ENCODE peak calls at places on chromosomes 1 and 21, in nine cellular contexts. One of them, this sample, is unnamed.
A peak's percentile ranks its signal among the peaks of the same experiment; 100 is the strongest.

GRCh38 chr1:145878724-145879123 is 6.9 kb downstream of the ANKRD35 start:
- DNase-seq in sigmoid colon: no peak
- DNase-seq in breast epithelium: no peak
- DNase-seq in transverse colon: no peak
- DNase-seq in prostate gland: no peak
- DNase-seq in HepG2: no peak
- DNase-seq in endothelial cell of umbilical vein: no peak
- DNase-seq in spleen: no peak
- DNase-seq in H1: no peak
- DNase-seq in this sample: no peak

GRCh38 chr1:161981735-161982525 is 41.7 kb downstream of the OLFML2B start:
- DNase-seq in HepG2: no peak
- DNase-seq in sigmoid colon: no peak
- DNase-seq in transverse colon: no peak
- DNase-seq in breast epithelium: no peak
- DNase-seq in endothelial cell of umbilical vein: no peak
- DNase-seq in spleen: no peak
- DNase-seq in H1: no peak
- DNase-seq in prostate gland: no peak
- DNase-seq in this sample: no peak

GRCh38 chr1:197360068-197360467 is 92.0 kb downstream of the CRB1 start:
- DNase-seq in spleen: no peak
- DNase-seq in H1: no peak
- DNase-seq in prostate gland: no peak
- DNase-seq in breast epithelium: no peak
- DNase-seq in sigmoid colon: no peak
- DNase-seq in transverse colon: no peak
- DNase-seq in HepG2: no peak
- DNase-seq in endothelial cell of umbilical vein: no peak
- DNase-seq in this sample: no peak

GRCh38 chr1:10599194-10599861 is 124.6 kb downstream of the PEX14 start:
- DNase-seq in H1: no peak
- DNase-seq in spleen: no peak
- DNase-seq in breast epithelium: no peak
- DNase-seq in sigmoid colon: no peak
- DNase-seq in transverse colon: no peak
- DNase-seq in endothelial cell of umbilical vein: no peak
- DNase-seq in prostate gland: no peak
- DNase-seq in HepG2: peak; percentile 87
- DNase-seq in this sample: no peak

GRCh38 chr1:32623775-32624174 is 26.6 kb downstream of the ZBTB8OS start:
- DNase-seq in endothelial cell of umbilical vein: no peak
- DNase-seq in spleen: no peak
- DNase-seq in breast epithelium: no peak
- DNase-seq in sigmoid colon: no peak
- DNase-seq in transverse colon: no peak
- DNase-seq in H1: no peak
- DNase-seq in prostate gland: no peak
- DNase-seq in HepG2: no peak
- DNase-seq in this sample: no peak

GRCh38 chr1:12488666-12489354 is 129.2 kb downstream of the DHRS3 start:
- DNase-seq in endothelial cell of umbilical vein: no peak
- DNase-seq in spleen: no peak
- DNase-seq in prostate gland: no peak
- DNase-seq in sigmoid colon: no peak
- DNase-seq in transverse colon: no peak
- DNase-seq in H1: no peak
- DNase-seq in breast epithelium: no peak
- DNase-seq in HepG2: no peak
- DNase-seq in this sample: no peak

GRCh38 chr1:107153033-107153432 is 12.2 kb downstream of the NTNG1 start:
- DNase-seq in prostate gland: no peak
- DNase-seq in HepG2: peak; percentile 2
- DNase-seq in sigmoid colon: no peak
- DNase-seq in spleen: no peak
- DNase-seq in breast epithelium: no peak
- DNase-seq in transverse colon: no peak
- DNase-seq in endothelial cell of umbilical vein: no peak
- DNase-seq in H1: no peak
- DNase-seq in this sample: no peak

GRCh38 chr1:2438641-2439040 is 26.3 kb upstream of the PEX10 start:
- DNase-seq in breast epithelium: no peak
- DNase-seq in HepG2: no peak
- DNase-seq in prostate gland: no peak
- DNase-seq in spleen: no peak
- DNase-seq in endothelial cell of umbilical vein: no peak
- DNase-seq in transverse colon: no peak
- DNase-seq in H1: no peak
- DNase-seq in sigmoid colon: no peak
- DNase-seq in this sample: no peak

GRCh38 chr1:227316456-227316855 is 1.8 kb downstream of the CDC42BPA start:
- DNase-seq in spleen: no peak
- DNase-seq in HepG2: no peak
- DNase-seq in prostate gland: no peak
- DNase-seq in H1: no peak
- DNase-seq in endothelial cell of umbilical vein: no peak
- DNase-seq in sigmoid colon: no peak
- DNase-seq in breast epithelium: no peak
- DNase-seq in transverse colon: no peak
- DNase-seq in this sample: no peak

GRCh38 chr1:227318852-227319607 is 738 bp upstream of the CDC42BPA start:
- DNase-seq in prostate gland: peak; percentile 63
- DNase-seq in endothelial cell of umbilical vein: peak; percentile 55
- DNase-seq in sigmoid colon: peak; percentile 76
- DNase-seq in H1: peak; percentile 54
- DNase-seq in spleen: no peak
- DNase-seq in transverse colon: peak; percentile 43
- DNase-seq in breast epithelium: peak; percentile 71
- DNase-seq in HepG2: peak; percentile 45
- DNase-seq in this sample: no peak

GRCh38 chr1:227316941-227317540 is 1.3 kb downstream of the CDC42BPA start:
- DNase-seq in sigmoid colon: no peak
- DNase-seq in transverse colon: no peak
- DNase-seq in H1: no peak
- DNase-seq in breast epithelium: no peak
- DNase-seq in HepG2: no peak
- DNase-seq in spleen: no peak
- DNase-seq in endothelial cell of umbilical vein: peak; percentile 61
- DNase-seq in prostate gland: no peak
- DNase-seq in this sample: no peak

GRCh38 chr1:227318003-227318851 is at the start of gene CDC42BPA:
- DNase-seq in endothelial cell of umbilical vein: peak; percentile 93
- DNase-seq in spleen: peak; percentile 85
- DNase-seq in prostate gland: peak; percentile 65
- DNase-seq in breast epithelium: peak; percentile 83
- DNase-seq in HepG2: peak; percentile 46
- DNase-seq in sigmoid colon: peak; percentile 94
- DNase-seq in transverse colon: peak; percentile 82
- DNase-seq in H1: peak; percentile 19
- DNase-seq in this sample: no peak

DNA sequence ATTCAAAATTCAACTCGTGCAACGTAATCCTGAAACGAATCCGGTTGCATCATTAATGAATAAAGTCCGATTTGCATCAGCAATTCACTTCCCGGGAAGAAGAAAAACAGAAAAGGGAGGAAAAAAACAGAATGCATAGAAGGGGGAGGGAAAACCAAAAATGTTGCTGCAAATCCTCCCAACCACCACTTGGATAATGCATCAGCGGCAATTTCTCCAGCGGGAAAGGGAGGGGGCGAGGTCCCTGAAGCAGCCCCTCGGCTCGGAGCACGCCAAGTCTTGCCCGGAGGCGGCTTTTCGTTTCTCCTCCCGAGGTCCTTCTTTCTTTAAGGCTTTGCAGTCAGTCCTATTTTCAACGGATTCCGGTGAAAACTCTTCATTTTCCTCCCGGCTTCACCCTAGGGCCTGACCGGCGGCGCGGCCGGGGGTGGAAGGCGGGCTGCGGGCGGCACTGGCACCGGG is 720 bp downstream of the CDC42BPA start:
- DNase-seq in sigmoid colon: peak; percentile 66
- DNase-seq in endothelial cell of umbilical vein: peak; percentile 84
- DNase-seq in transverse colon: peak; percentile 39
- DNase-seq in prostate gland: peak; percentile 42
- DNase-seq in H1: peak; percentile 17
- DNase-seq in spleen: no peak
- DNase-seq in breast epithelium: no peak
- DNase-seq in HepG2: peak; percentile 44
- DNase-seq in this sample: no peak
- TF ChIP-seq CTCF in sigmoid colon: peak; percentile 31
- TF ChIP-seq CTCF in endothelial cell of umbilical vein: peak; percentile 30
- TF ChIP-seq CTCF in transverse colon: peak; percentile 14
- TF ChIP-seq CTCF in prostate gland: peak; percentile 36
- TF ChIP-seq CTCF in H1: no peak
- TF ChIP-seq CTCF in spleen: no peak
- TF ChIP-seq CTCF in breast epithelium: peak; percentile 41
- TF ChIP-seq CTCF in HepG2: no peak
- TF ChIP-seq CTCF in this sample: no peak

DNA sequence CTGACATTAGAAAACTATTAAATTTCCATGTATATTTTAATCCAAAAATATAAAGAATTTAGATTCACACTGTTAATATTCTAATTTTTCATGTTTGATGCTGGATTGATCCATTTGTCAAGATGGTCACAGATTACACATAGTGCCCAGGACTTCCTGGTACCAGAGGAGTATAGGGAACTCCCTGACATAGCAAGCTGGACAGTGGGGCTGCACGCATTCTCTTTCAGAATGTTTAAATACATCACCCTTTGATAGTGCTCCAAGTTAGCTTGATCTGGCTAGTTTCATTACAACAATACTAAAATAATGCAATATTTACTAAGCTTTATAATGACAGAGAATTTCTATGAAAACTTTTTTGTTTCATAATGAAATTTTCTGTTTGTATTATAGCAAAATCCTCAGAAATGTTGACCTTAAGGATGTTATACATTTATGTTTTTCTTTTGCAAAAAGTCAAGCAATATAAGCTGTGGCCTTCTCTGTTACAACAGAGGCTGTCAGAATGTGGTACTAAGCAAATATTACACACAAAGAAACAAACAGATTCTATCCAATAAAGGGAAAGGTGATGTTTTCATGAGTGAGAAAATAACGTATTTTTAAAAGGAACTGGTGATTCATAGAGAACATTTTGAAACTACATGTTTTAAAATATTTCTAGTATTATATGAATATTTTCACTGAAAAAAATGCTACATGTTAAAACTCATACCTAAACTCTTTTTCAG is 84.7 kb downstream of the SLC35F3 start:
- DNase-seq in endothelial cell of umbilical vein: no peak
- DNase-seq in transverse colon: no peak
- DNase-seq in H1: no peak
- DNase-seq in HepG2: no peak
- DNase-seq in prostate gland: no peak
- DNase-seq in spleen: no peak
- DNase-seq in breast epithelium: no peak
- DNase-seq in sigmoid colon: no peak
- DNase-seq in this sample: no peak
- TF ChIP-seq POLR2AphosphoS5 in endothelial cell of umbilical vein: no peak
- TF ChIP-seq POLR2AphosphoS5 in transverse colon: no peak
- TF ChIP-seq POLR2AphosphoS5 in H1: no peak
- TF ChIP-seq POLR2AphosphoS5 in HepG2: no peak
- TF ChIP-seq POLR2AphosphoS5 in prostate gland: no peak
- TF ChIP-seq POLR2AphosphoS5 in spleen: no peak
- TF ChIP-seq POLR2AphosphoS5 in breast epithelium: no peak
- TF ChIP-seq POLR2AphosphoS5 in sigmoid colon: no peak
- TF ChIP-seq POLR2AphosphoS5 in this sample: no peak

GRCh38 chr1:26161408-26162219 is 2.7 kb downstream of the FAM110D start:
- DNase-seq in spleen: peak; percentile 83
- DNase-seq in transverse colon: peak; percentile 49
- DNase-seq in sigmoid colon: no peak
- DNase-seq in H1: no peak
- DNase-seq in breast epithelium: no peak
- DNase-seq in prostate gland: no peak
- DNase-seq in HepG2: no peak
- DNase-seq in endothelial cell of umbilical vein: peak; percentile 46
- DNase-seq in this sample: no peak

GRCh38 chr1:26164036-26164927 is 4.5 kb downstream of the C1orf232 start:
- DNase-seq in transverse colon: peak; percentile 28
- DNase-seq in breast epithelium: no peak
- DNase-seq in prostate gland: no peak
- DNase-seq in endothelial cell of umbilical vein: peak; percentile 38
- DNase-seq in sigmoid colon: no peak
- DNase-seq in spleen: peak; percentile 83
- DNase-seq in HepG2: no peak
- DNase-seq in H1: no peak
- DNase-seq in this sample: no peak

GRCh38 chr1:26165126-26165892 is 3.5 kb downstream of the C1orf232 start:
- DNase-seq in breast epithelium: no peak
- DNase-seq in spleen: no peak
- DNase-seq in endothelial cell of umbilical vein: no peak
- DNase-seq in sigmoid colon: no peak
- DNase-seq in HepG2: no peak
- DNase-seq in transverse colon: no peak
- DNase-seq in prostate gland: no peak
- DNase-seq in H1: no peak
- DNase-seq in this sample: no peak

GRCh38 chr1:26162220-26162703 is 3.4 kb downstream of the FAM110D start:
- DNase-seq in endothelial cell of umbilical vein: peak; percentile 25
- DNase-seq in prostate gland: no peak
- DNase-seq in H1: no peak
- DNase-seq in breast epithelium: no peak
- DNase-seq in sigmoid colon: no peak
- DNase-seq in spleen: no peak
- DNase-seq in HepG2: no peak
- DNase-seq in transverse colon: no peak
- DNase-seq in this sample: no peak

DNA sequence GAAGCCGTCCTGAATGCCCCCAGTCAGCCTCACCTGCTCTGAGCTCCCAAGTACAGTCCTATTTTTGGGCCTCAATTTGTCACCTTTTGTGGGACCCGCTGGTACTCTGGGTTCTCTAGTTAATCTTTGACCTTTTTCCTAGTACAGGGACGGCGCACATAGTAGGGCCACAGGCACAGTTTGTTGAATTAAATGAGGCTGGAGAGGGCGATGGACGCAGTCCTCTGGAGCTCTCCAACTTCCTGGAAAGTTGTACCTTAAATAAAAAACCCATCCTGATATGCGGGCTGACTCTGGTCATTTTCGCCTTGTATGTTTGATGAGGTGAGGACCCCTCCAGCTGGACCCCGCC is 4.8 kb downstream of the FAM110D start:
- DNase-seq in breast epithelium: no peak
- DNase-seq in transverse colon: no peak
- DNase-seq in spleen: no peak
- DNase-seq in endothelial cell of umbilical vein: no peak
- DNase-seq in H1: no peak
- DNase-seq in sigmoid colon: no peak
- DNase-seq in HepG2: no peak
- DNase-seq in prostate gland: no peak
- DNase-seq in this sample: no peak
- H3K27me3 ChIP-seq in breast epithelium: peaks cover 5% of the 10 kb centered on the region
- H3K27me3 ChIP-seq in transverse colon: peaks cover 29% of the 10 kb centered on the region
- H3K27me3 ChIP-seq in spleen: peaks cover 36% of the 10 kb centered on the region
- H3K27me3 ChIP-seq in endothelial cell of umbilical vein: no peaks in the 10 kb centered on the region
- H3K27me3 ChIP-seq in H1: peaks cover 59% of the 10 kb centered on the region
- H3K27me3 ChIP-seq in sigmoid colon: no peaks in the 10 kb centered on the region
- H3K27me3 ChIP-seq in HepG2: peaks cover 55% of the 10 kb centered on the region
- H3K27me3 ChIP-seq in prostate gland: no peaks in the 10 kb centered on the region
- H3K27me3 ChIP-seq in this sample: no peaks in the 10 kb centered on the region

GRCh38 chr21:36750579-36750959 is 51.7 kb downstream of the SIM2 start:
- DNase-seq in breast epithelium: no peak
- DNase-seq in HepG2: no peak
- DNase-seq in prostate gland: no peak
- DNase-seq in sigmoid colon: no peak
- DNase-seq in endothelial cell of umbilical vein: no peak
- DNase-seq in H1: no peak
- DNase-seq in transverse colon: no peak
- DNase-seq in spleen: no peak
- DNase-seq in this sample: no peak

GRCh38 chr21:36747114-36747814 is 48.3 kb downstream of the SIM2 start:
- DNase-seq in HepG2: no peak
- DNase-seq in spleen: peak; percentile 29
- DNase-seq in sigmoid colon: no peak
- DNase-seq in prostate gland: no peak
- DNase-seq in H1: no peak
- DNase-seq in breast epithelium: no peak
- DNase-seq in endothelial cell of umbilical vein: no peak
- DNase-seq in transverse colon: no peak
- DNase-seq in this sample: no peak

GRCh38 chr21:36749935-36750578 is 51.1 kb downstream of the SIM2 start:
- DNase-seq in H1: peak; percentile 84
- DNase-seq in endothelial cell of umbilical vein: no peak
- DNase-seq in sigmoid colon: no peak
- DNase-seq in transverse colon: no peak
- DNase-seq in breast epithelium: no peak
- DNase-seq in prostate gland: no peak
- DNase-seq in HepG2: no peak
- DNase-seq in spleen: peak; percentile 38
- DNase-seq in this sample: no peak

GRCh38 chr21:36745459-36745858 is 46.5 kb downstream of the SIM2 start:
- DNase-seq in transverse colon: no peak
- DNase-seq in breast epithelium: no peak
- DNase-seq in sigmoid colon: no peak
- DNase-seq in prostate gland: no peak
- DNase-seq in spleen: no peak
- DNase-seq in endothelial cell of umbilical vein: no peak
- DNase-seq in HepG2: no peak
- DNase-seq in H1: no peak
- DNase-seq in this sample: no peak

DNA sequence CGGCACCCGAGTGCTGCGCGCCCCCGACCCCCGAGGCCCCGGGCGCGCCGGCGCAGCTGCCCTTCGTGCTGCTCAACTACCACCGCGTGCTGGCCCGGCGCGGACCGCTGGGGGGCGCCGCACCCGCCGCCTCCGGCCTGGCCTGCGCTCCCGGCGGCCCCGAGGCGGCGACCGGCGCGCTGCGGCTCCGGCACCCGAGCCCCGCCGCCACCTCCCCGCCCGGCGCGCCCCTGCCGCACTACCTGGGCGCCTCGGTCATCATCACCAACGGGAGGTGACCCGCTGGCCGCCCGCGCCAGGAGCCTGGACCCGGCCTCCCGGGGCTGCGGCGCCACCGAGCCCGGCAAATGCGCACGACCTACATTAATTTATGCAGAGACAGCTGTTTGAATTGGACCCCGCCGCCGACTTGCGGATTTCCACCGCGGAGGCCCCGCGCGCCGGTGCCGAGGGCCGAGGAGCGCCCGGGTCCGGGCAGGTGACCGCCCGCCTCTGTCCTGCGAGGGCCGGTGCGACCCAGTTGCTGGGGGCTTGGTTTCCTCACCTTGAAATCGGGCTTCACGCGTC is 49.0 kb downstream of the SIM2 start:
- DNase-seq in endothelial cell of umbilical vein: peak; percentile 35
- DNase-seq in transverse colon: peak; percentile 60
- DNase-seq in prostate gland: no peak
- DNase-seq in HepG2: peak; percentile 23
- DNase-seq in sigmoid colon: no peak
- DNase-seq in spleen: peak; percentile 75
- DNase-seq in H1: no peak
- DNase-seq in breast epithelium: no peak
- DNase-seq in this sample: no peak
- TF ChIP-seq CTCF in endothelial cell of umbilical vein: peak; percentile 39
- TF ChIP-seq CTCF in transverse colon: no peak
- TF ChIP-seq CTCF in prostate gland: no peak
- TF ChIP-seq CTCF in HepG2: peak; percentile 34
- TF ChIP-seq CTCF in sigmoid colon: no peak
- TF ChIP-seq CTCF in spleen: no peak
- TF ChIP-seq CTCF in H1: peak; percentile 78
- TF ChIP-seq CTCF in breast epithelium: peak; percentile 36
- TF ChIP-seq CTCF in this sample: no peak

This sample was measured in vagina.